ENCODE peak calls at places on chromosomes 12 and 14, in six cellular contexts. P is ovary, T is MM.1S, S is heart right ventricle, I is uterus, X is stomach. D is an unnamed sample. For H3K4me1 and H3K27me3, the result is how much of the 10 kb centered on the place peaks cover.

GRCh38 chr14:32728526-32728925 is 210.2 kb upstream of the NPAS3 start:
- DNase-seq in P (no peak), T (no peak), S (no peak), I (no peak), X (no peak), D (no peak)

GRCh38 chr14:51818748-51819386 is 41.5 kb upstream of the GNG2 start:
- DNase-seq in P (no peak), T (no peak), S (no peak), I (no peak), X (no peak), D (no peak)

GRCh38 chr14:101604228-101604934 is 43.1 kb downstream of the DIO3 start:
- DNase-seq in P (peak), T (no peak), S (no peak), I (no peak), X (no peak), D (peak)

GRCh38 chr14:69693145-69693544 is 73.8 kb upstream of the SRSF5 start:
- DNase-seq in P (peak), T (peak), S (no peak), I (no peak), X (peak), D (peak)

GRCh38 chr12:53938276-53939140 is at the start of gene HOXC13:
- DNase-seq in P (peak), T (peak), S (no peak), I (no peak), X (no peak), D (no peak)

GRCh38 chr14:101916816-101917412 is 47.5 kb upstream of the DYNC1H1 start:
- DNase-seq in P (no peak), T (no peak), S (no peak), I (no peak), X (no peak), D (no peak)

GRCh38 chr12:90407841-90408240 is 547.1 kb downstream of the CCER1 start:
- DNase-seq in P (no peak), T (no peak), S (no peak), I (no peak), X (no peak), D (no peak)

GRCh38 chr14:91568626-91569025 is 58.5 kb upstream of the PPP4R3A start:
- DNase-seq in P (no peak), T (no peak), S (no peak), I (no peak), X (no peak), D (no peak)

GRCh38 chr12:662541-663292 is 528 bp downstream of the NINJ2 start:
- DNase-seq in P (no peak), T (no peak), S (no peak), I (no peak), X (no peak), D (peak)

GRCh38 chr14:46279776-46280175 is 371.8 kb downstream of the RPL10L start:
- DNase-seq in P (no peak), T (no peak), S (no peak), I (no peak), X (no peak), D (no peak)

GRCh38 chr12:97568336-97569180 is 106.0 kb downstream of the RMST start:
- DNase-seq in P (no peak), T (no peak), S (no peak), I (no peak), X (peak), D (no peak)

GRCh38 chr12:21528953-21529352 is 2.9 kb downstream of the SPX start:
- DNase-seq in P (no peak), T (no peak), S (peak), I (no peak), X (peak), D (no peak)

DNA sequence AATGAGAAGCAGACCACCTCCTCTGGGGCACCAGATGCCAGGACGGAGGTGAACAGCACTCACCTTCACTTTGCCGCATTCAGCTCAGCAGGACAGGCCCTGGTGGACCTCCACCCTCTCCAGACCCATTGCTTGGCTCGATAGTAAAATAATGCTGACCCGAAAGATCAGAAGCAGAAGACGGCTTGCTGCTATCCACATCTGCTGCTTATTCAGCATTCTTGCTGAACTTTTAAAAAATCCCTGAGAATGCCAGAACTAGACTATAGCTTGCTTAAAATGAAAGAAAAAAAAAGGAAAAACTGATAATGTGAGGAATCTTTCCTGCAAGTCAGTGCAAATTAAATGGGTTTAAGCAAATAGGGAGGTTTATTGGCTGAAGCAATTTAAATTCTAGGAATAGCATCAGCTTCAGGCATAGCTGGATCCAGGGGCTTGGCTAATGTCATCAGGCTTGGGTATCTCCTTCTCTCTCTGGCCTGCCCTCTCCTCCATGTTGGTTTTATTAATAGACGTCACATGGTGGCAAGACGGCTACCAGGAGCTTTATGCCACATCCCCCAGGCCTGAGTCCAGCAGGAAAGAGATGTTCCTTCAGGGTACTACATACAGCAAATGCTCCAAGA is 137.9 kb downstream of the SCARB1 start:
- DNase-seq in P (no peak), T (no peak), S (no peak), I (no peak), X (no peak), D (no peak)
- H3K27ac ChIP-seq in P (no peak), T (no peak), S (no peak), I (no peak), X (peak), D (peak)

DNA sequence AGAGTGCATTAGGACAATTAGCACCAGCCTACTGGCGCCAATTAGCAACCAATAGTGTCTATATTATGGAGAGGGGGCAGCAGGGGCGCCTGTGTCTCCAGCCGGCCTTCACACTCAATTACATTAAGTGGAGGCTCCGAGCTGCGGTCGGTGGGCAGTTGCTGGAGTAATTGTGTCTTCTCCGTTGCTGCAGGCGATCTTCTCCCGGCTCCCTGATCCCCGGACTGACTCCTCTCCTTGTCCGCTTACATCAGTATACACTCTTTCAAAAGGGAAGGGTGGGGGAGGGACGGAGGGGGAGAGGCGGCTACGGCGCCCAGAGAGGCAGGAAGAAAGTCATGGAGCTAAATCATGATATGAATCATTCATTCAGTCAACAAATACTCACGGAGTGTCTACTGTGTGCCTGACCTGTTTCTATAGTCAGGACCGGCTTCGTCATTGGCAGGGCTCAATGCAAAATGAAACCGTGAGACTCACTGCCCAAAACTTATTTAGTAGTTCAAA is 707.2 kb downstream of the MED13L start:
- DNase-seq in P (no peak), T (no peak), S (no peak), I (no peak), X (no peak), D (no peak)
- H3K4me1 ChIP-seq in P (under half), T (under half), S (under half), I (under half), X (under half), D (under half)

GRCh38 chr14:95699397-95699796 is 13.2 kb downstream of the TCL1B start:
- DNase-seq in P (no peak), T (no peak), S (no peak), I (no peak), X (no peak), D (no peak)
- H3K27me3 ChIP-seq in P (under half), T (under half), S (half or more), I (under half), X (under half), D (under half)

GRCh38 chr12:9066755-9067433 is 48.8 kb downstream of the A2M start:
- DNase-seq in P (no peak), T (no peak), S (no peak), I (no peak), X (no peak), D (no peak)

GRCh38 chr12:9066183-9066623 is 49.5 kb downstream of the A2M start:
- DNase-seq in P (no peak), T (no peak), S (no peak), I (no peak), X (no peak), D (peak)

GRCh38 chr12:9064201-9064814 is 51.4 kb downstream of the A2M start:
- DNase-seq in P (peak), T (peak), S (peak), I (peak), X (peak), D (peak)

GRCh38 chr12:9065607-9065856 is 50.2 kb downstream of the A2M start:
- DNase-seq in P (no peak), T (no peak), S (no peak), I (no peak), X (no peak), D (no peak)

DNA sequence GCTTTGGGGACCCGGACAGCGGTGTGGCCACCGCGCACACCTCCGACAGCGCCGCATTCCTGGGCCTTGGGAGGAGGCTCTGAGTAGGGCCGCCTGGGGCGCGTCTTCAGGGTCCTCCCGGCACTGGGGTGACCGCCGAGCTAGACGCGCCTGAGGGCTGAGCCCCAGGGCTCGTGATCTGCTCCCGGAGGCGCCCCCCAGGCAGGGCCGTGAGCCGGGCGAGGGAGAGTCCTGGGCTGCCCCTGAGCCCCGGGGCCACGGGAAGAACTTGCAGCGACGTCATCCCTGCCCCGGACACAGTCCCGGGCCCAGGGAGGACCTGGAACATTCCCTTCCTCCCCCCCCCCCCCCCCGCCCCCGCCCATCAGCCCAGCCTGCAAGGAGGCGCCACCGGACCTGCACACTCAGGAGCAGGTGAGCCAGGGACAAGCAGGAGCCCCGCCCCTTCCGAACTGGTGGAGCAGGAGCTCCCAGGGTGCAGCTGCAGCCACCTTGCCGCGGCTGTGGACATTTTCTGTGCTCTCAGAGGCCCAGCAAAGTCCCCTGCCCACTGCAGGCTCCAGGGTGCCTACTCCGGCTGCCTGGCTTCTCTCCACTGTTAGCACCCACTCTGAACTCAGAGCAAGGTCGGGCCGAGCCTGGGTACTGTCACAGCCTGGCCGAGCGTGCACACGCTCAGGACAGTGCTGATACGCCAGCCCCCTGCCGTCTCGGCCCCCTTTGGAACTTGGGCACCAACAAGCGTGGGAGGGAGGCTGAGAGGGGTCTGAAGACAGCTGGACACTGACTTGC is 50.7 kb downstream of the A2M start:
- DNase-seq in P (peak), T (peak), S (peak), I (peak), X (peak), D (peak)
- H3K27ac ChIP-seq in P (peak), T (peak), S (peak), I (peak), X (peak), D (peak)

GRCh38 chr12:108789546-108789945 is 58.2 kb upstream of the CORO1C start:
- DNase-seq in P (no peak), T (no peak), S (no peak), I (no peak), X (no peak), D (no peak)

GRCh38 chr12:108788911-108789310 is 57.6 kb upstream of the CORO1C start:
- DNase-seq in P (no peak), T (no peak), S (no peak), I (no peak), X (no peak), D (no peak)

GRCh38 chr12:108786450-108786849 is 55.1 kb upstream of the CORO1C start:
- DNase-seq in P (no peak), T (no peak), S (no peak), I (no peak), X (no peak), D (no peak)

GRCh38 chr12:108787539-108787938 is 56.2 kb upstream of the CORO1C start:
- DNase-seq in P (no peak), T (no peak), S (no peak), I (no peak), X (no peak), D (no peak)

GRCh38 chr12:108788076-108788782 is 56.9 kb upstream of the CORO1C start:
- DNase-seq in P (no peak), T (no peak), S (peak), I (peak), X (no peak), D (peak)
- H3K4me1 ChIP-seq in P (under half), T (under half), S (half or more), I (under half), X (under half), D (under half)

GRCh38 chr14:73237219-73237785 is at the start of gene PAPLN:
- DNase-seq in P (peak), T (no peak), S (no peak), I (peak), X (no peak), D (peak)

GRCh38 chr14:73238262-73238852 is 1.1 kb downstream of the PAPLN start:
- DNase-seq in P (no peak), T (no peak), S (no peak), I (no peak), X (no peak), D (no peak)

GRCh38 chr14:73237786-73238261 is 518 bp downstream of the PAPLN start:
- DNase-seq in P (no peak), T (no peak), S (no peak), I (no peak), X (no peak), D (no peak)

GRCh38 chr14:73239463-73240241 is 2.3 kb downstream of the PAPLN start:
- DNase-seq in P (peak), T (no peak), S (peak), I (peak), X (no peak), D (peak)

DNA sequence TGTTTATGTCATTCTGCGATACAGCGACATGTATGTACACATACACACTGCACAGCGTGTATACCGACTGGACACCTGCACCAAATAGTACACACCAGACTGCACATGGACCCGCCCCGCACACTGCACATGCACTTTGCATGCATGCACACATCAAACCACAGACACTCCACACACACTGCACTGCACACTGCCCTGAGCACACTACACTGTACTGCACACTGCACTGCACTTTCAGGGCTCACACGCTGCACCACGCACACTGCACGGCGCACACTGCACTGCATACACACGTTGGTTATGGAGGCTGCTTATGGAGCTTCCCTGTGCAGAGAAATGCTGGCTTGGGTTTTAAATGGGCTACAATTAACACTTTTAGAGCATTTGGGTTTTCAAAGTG is 1.6 kb downstream of the PAPLN start:
- DNase-seq in P (no peak), T (no peak), S (no peak), I (no peak), X (no peak), D (no peak)
- H3K27me3 ChIP-seq in P (under half), T (under half), S (half or more), I (under half), X (under half), D (under half)

DNA sequence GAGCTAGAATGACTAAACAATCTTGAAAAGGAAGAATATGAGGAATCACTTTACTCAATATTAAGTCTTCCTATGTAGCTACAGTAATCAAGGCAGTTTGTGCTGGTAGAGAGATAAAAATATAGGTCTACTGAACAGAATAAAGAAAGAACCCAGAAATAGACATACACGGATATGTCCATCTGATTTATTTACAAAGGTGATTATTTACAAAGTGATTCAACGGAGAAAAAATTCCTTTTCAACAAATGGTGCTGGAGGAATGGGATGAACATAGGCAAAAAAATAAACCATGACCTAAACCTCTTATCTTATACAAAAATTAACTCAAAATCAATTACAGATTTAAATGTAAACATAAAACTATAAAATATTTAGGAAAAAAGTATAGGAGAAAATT is 36.6 kb downstream of the TAOK3 start:
- DNase-seq in P (no peak), T (no peak), S (no peak), I (no peak), X (no peak), D (no peak)
- H3K27ac ChIP-seq in P (no peak), T (no peak), S (no peak), I (no peak), X (no peak), D (no peak)

GRCh38 chr12:110343921-110344555 is 59.5 kb downstream of the ANAPC7 start:
- DNase-seq in P (no peak), T (no peak), S (no peak), I (no peak), X (no peak), D (no peak)

GRCh38 chr12:110343114-110343513 is 60.4 kb downstream of the ANAPC7 start:
- DNase-seq in P (no peak), T (no peak), S (no peak), I (no peak), X (no peak), D (no peak)

GRCh38 chr12:110345176-110345651 is 58.3 kb downstream of the ANAPC7 start:
- DNase-seq in P (no peak), T (no peak), S (no peak), I (no peak), X (no peak), D (no peak)

GRCh38 chr12:110345963-110346362 is 57.5 kb downstream of the ANAPC7 start:
- DNase-seq in P (no peak), T (no peak), S (no peak), I (no peak), X (no peak), D (no peak)

DNA sequence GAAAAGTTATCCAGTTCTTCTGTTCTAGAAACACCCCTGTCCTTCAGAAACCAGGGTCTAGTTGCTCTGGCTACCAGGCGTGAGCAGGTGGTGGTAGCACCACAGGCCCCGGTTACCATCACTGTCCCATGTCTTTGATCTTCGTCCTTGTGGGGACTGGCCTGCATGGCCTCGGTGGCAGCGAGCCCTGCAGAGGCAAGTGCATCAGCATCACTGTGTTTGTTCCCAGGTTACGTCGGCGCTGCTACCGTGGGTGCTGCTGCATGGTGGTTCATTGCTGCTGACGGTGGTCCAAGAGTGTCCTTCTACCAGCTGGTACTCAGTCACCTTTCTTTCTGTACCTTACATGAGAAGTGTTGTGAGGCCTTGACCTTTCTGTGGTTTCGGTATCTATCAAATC is 58.9 kb downstream of the ANAPC7 start:
- DNase-seq in P (no peak), T (no peak), S (no peak), I (no peak), X (no peak), D (no peak)
- H3K4me1 ChIP-seq in P (under half), T (under half), S (under half), I (under half), X (under half), D (under half)

GRCh38 chr12:117966511-117966910 is 2.3 kb downstream of the KSR2 start:
- DNase-seq in P (no peak), T (no peak), S (no peak), I (no peak), X (no peak), D (no peak)
- H3K27me3 ChIP-seq in P (under half), T (under half), S (half or more), I (under half), X (under half), D (under half)